ENCODE peak calls at places on chromosomes 16 and 17, in six cellular contexts. One of them, this sample, is unnamed. For H3K4me1, the result is how much of the 10 kb centered on the place peaks cover.

GRCh38 chr16:86338403-86339115 is 171.8 kb upstream of the FOXF1 start:
- DNase-seq in hepatocyte: no peak
- DNase-seq in cardiac muscle cell: no peak
- DNase-seq in heart left ventricle: peak
- DNase-seq in upper lobe of right lung: no peak
- DNase-seq in body of pancreas: no peak
- DNase-seq in this sample: no peak

GRCh38 chr17:39863918-39864746 is at the start of gene IKZF3:
- DNase-seq in hepatocyte: peak
- DNase-seq in cardiac muscle cell: peak
- DNase-seq in heart left ventricle: peak
- DNase-seq in upper lobe of right lung: peak
- DNase-seq in body of pancreas: peak
- DNase-seq in this sample: peak

GRCh38 chr17:37789166-37789565 is 44.3 kb upstream of the HNF1B start:
- DNase-seq in hepatocyte: no peak
- DNase-seq in cardiac muscle cell: no peak
- DNase-seq in heart left ventricle: no peak
- DNase-seq in upper lobe of right lung: no peak
- DNase-seq in body of pancreas: no peak
- DNase-seq in this sample: no peak

GRCh38 chr17:8116779-8117178 is 1.5 kb downstream of the ALOXE3 start:
- DNase-seq in hepatocyte: peak
- DNase-seq in cardiac muscle cell: no peak
- DNase-seq in heart left ventricle: no peak
- DNase-seq in upper lobe of right lung: no peak
- DNase-seq in body of pancreas: no peak
- DNase-seq in this sample: no peak

GRCh38 chr16:61564741-61565140 is 471.5 kb downstream of the CDH8 start:
- DNase-seq in hepatocyte: no peak
- DNase-seq in cardiac muscle cell: no peak
- DNase-seq in heart left ventricle: no peak
- DNase-seq in upper lobe of right lung: no peak
- DNase-seq in body of pancreas: no peak
- DNase-seq in this sample: no peak

GRCh38 chr17:79664925-79665738 is 54.3 kb upstream of the RBFOX3 start:
- DNase-seq in hepatocyte: peak
- DNase-seq in cardiac muscle cell: peak
- DNase-seq in heart left ventricle: peak
- DNase-seq in upper lobe of right lung: peak
- DNase-seq in body of pancreas: peak
- DNase-seq in this sample: peak

GRCh38 chr17:54967621-54968258 is 714 bp downstream of the COX11 start:
- DNase-seq in hepatocyte: peak
- DNase-seq in cardiac muscle cell: peak
- DNase-seq in heart left ventricle: no peak
- DNase-seq in upper lobe of right lung: no peak
- DNase-seq in body of pancreas: peak
- DNase-seq in this sample: no peak

GRCh38 chr17:49967205-49967604 is 1.8 kb upstream of the DLX4 start:
- DNase-seq in hepatocyte: no peak
- DNase-seq in cardiac muscle cell: no peak
- DNase-seq in heart left ventricle: no peak
- DNase-seq in upper lobe of right lung: no peak
- DNase-seq in body of pancreas: no peak
- DNase-seq in this sample: no peak

GRCh38 chr17:18959071-18959844 is 7.3 kb downstream of the SLC5A10 start:
- DNase-seq in hepatocyte: peak
- DNase-seq in cardiac muscle cell: peak
- DNase-seq in heart left ventricle: peak
- DNase-seq in upper lobe of right lung: no peak
- DNase-seq in body of pancreas: no peak
- DNase-seq in this sample: no peak

GRCh38 chr17:12739500-12739899 is 49.8 kb upstream of the ARHGAP44 start:
- DNase-seq in hepatocyte: no peak
- DNase-seq in cardiac muscle cell: no peak
- DNase-seq in heart left ventricle: no peak
- DNase-seq in upper lobe of right lung: no peak
- DNase-seq in body of pancreas: no peak
- DNase-seq in this sample: no peak

GRCh38 chr16:75130150-75130771 is 13.7 kb upstream of the LDHD start:
- DNase-seq in hepatocyte: no peak
- DNase-seq in cardiac muscle cell: no peak
- DNase-seq in heart left ventricle: no peak
- DNase-seq in upper lobe of right lung: no peak
- DNase-seq in body of pancreas: no peak
- DNase-seq in this sample: no peak

GRCh38 chr17:76189741-76190140 is 48.7 kb upstream of the FOXJ1 start:
- DNase-seq in hepatocyte: no peak
- DNase-seq in cardiac muscle cell: no peak
- DNase-seq in heart left ventricle: no peak
- DNase-seq in upper lobe of right lung: no peak
- DNase-seq in body of pancreas: no peak
- DNase-seq in this sample: no peak
- TF ChIP-seq CTCF in hepatocyte: no peak
- TF ChIP-seq CTCF in cardiac muscle cell: no peak
- TF ChIP-seq CTCF in heart left ventricle: no peak
- TF ChIP-seq CTCF in upper lobe of right lung: no peak
- TF ChIP-seq CTCF in body of pancreas: no peak
- TF ChIP-seq CTCF in this sample: no peak

GRCh38 chr17:2238432-2239169 is 65.0 kb downstream of the SMG6 start:
- DNase-seq in hepatocyte: no peak
- DNase-seq in cardiac muscle cell: peak
- DNase-seq in heart left ventricle: no peak
- DNase-seq in upper lobe of right lung: no peak
- DNase-seq in body of pancreas: no peak
- DNase-seq in this sample: peak

GRCh38 chr17:2239170-2239551 is 64.4 kb downstream of the SMG6 start:
- DNase-seq in hepatocyte: no peak
- DNase-seq in cardiac muscle cell: no peak
- DNase-seq in heart left ventricle: no peak
- DNase-seq in upper lobe of right lung: no peak
- DNase-seq in body of pancreas: no peak
- DNase-seq in this sample: no peak

GRCh38 chr17:2241823-2242222 is 61.8 kb downstream of the SMG6 start:
- DNase-seq in hepatocyte: no peak
- DNase-seq in cardiac muscle cell: no peak
- DNase-seq in heart left ventricle: no peak
- DNase-seq in upper lobe of right lung: no peak
- DNase-seq in body of pancreas: no peak
- DNase-seq in this sample: no peak

GRCh38 chr17:2239882-2240430 is 63.6 kb downstream of the SMG6 start:
- DNase-seq in hepatocyte: no peak
- DNase-seq in cardiac muscle cell: no peak
- DNase-seq in heart left ventricle: no peak
- DNase-seq in upper lobe of right lung: no peak
- DNase-seq in body of pancreas: no peak
- DNase-seq in this sample: peak

GRCh38 chr17:2240541-2240940 is 63.0 kb downstream of the SMG6 start:
- DNase-seq in hepatocyte: no peak
- DNase-seq in cardiac muscle cell: no peak
- DNase-seq in heart left ventricle: no peak
- DNase-seq in upper lobe of right lung: no peak
- DNase-seq in body of pancreas: no peak
- DNase-seq in this sample: no peak
- H3K4me1 ChIP-seq in hepatocyte: under half
- H3K4me1 ChIP-seq in cardiac muscle cell: under half
- H3K4me1 ChIP-seq in heart left ventricle: under half
- H3K4me1 ChIP-seq in upper lobe of right lung: under half
- H3K4me1 ChIP-seq in body of pancreas: under half
- H3K4me1 ChIP-seq in this sample: half or more

DNA sequence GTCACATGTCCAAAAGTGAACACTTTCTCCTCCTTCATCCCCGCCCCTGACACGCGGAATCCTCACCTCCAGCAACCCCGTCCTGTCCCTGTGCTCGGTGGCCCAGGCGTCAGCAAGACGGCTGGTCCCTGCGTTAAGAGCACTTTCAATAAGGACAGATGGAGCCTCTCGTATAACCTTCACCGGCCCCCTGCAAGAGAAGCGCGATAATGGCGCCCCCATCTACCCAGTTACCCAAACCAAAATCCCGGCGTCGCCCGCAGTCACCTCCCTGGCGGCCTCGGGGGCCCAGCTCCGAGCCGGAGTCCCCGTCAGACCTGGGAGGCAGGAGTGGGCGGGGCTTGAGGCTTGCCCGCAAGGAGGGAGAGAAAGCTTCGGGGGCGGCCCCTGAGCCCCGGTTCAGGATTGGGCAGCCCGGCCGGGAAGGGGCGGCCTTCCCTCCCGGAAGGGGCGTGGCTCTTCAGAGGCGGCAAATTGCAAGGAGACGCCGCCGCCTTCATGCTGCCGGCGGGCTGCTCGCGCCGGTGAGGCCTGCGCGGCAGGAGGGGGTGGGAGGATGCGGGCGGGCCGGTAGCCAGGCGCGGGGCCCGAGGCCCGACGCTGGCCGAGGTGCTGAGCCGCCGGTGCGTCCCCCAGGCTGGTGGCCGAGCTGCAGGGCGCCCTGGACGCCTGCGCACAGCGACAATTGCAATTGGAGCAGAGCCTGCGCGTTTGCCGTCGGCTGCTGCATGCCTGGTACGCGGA is at the start of gene TEDC2:
- DNase-seq in hepatocyte: peak
- DNase-seq in cardiac muscle cell: peak
- DNase-seq in heart left ventricle: peak
- DNase-seq in upper lobe of right lung: peak
- DNase-seq in body of pancreas: peak
- DNase-seq in this sample: peak
- TF ChIP-seq CTCF in hepatocyte: no peak
- TF ChIP-seq CTCF in cardiac muscle cell: no peak
- TF ChIP-seq CTCF in heart left ventricle: no peak
- TF ChIP-seq CTCF in upper lobe of right lung: no peak
- TF ChIP-seq CTCF in body of pancreas: no peak
- TF ChIP-seq CTCF in this sample: no peak

GRCh38 chr17:78359936-78360370 is at the start of gene SOCS3:
- DNase-seq in hepatocyte: peak
- DNase-seq in cardiac muscle cell: peak
- DNase-seq in heart left ventricle: peak
- DNase-seq in upper lobe of right lung: peak
- DNase-seq in body of pancreas: peak
- DNase-seq in this sample: peak
- H3K4me1 ChIP-seq in hepatocyte: under half
- H3K4me1 ChIP-seq in cardiac muscle cell: half or more
- H3K4me1 ChIP-seq in heart left ventricle: under half
- H3K4me1 ChIP-seq in upper lobe of right lung: half or more
- H3K4me1 ChIP-seq in body of pancreas: half or more
- H3K4me1 ChIP-seq in this sample: half or more

GRCh38 chr17:41678907-41679739 is 9.6 kb upstream of the EIF1 start:
- DNase-seq in hepatocyte: no peak
- DNase-seq in cardiac muscle cell: no peak
- DNase-seq in heart left ventricle: peak
- DNase-seq in upper lobe of right lung: no peak
- DNase-seq in body of pancreas: no peak
- DNase-seq in this sample: no peak
- TF ChIP-seq CTCF in hepatocyte: no peak
- TF ChIP-seq CTCF in cardiac muscle cell: no peak
- TF ChIP-seq CTCF in heart left ventricle: peak
- TF ChIP-seq CTCF in upper lobe of right lung: peak
- TF ChIP-seq CTCF in body of pancreas: no peak
- TF ChIP-seq CTCF in this sample: peak

GRCh38 chr16:57265850-57266530 is 18.5 kb downstream of the PLLP start:
- DNase-seq in hepatocyte: peak
- DNase-seq in cardiac muscle cell: no peak
- DNase-seq in heart left ventricle: peak
- DNase-seq in upper lobe of right lung: peak
- DNase-seq in body of pancreas: peak
- DNase-seq in this sample: peak
- H3K4me1 ChIP-seq in hepatocyte: under half
- H3K4me1 ChIP-seq in cardiac muscle cell: under half
- H3K4me1 ChIP-seq in heart left ventricle: under half
- H3K4me1 ChIP-seq in upper lobe of right lung: under half
- H3K4me1 ChIP-seq in body of pancreas: half or more
- H3K4me1 ChIP-seq in this sample: under half

DNA sequence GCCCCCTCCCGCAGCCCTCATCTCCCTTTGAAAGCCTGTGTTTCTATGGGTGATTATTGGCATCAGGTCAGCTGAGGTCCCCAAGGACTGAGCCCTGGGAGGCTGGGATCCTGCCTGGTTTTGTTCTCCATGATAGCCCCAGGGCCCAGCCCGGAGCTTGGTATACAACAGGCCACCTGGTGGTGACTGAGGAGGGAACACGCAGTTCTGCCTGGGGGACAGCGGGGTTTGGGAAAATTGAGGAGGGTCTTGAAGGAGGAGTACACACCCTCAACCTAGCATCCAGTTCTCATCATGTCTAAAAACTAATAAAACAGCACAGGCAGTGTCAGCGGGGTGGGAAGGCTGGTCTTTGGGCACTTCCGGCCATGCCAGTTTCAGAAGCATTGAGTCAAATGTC is 335.1 kb downstream of the CPPED1 start:
- DNase-seq in hepatocyte: no peak
- DNase-seq in cardiac muscle cell: no peak
- DNase-seq in heart left ventricle: no peak
- DNase-seq in upper lobe of right lung: no peak
- DNase-seq in body of pancreas: no peak
- DNase-seq in this sample: no peak
- TF ChIP-seq CTCF in hepatocyte: no peak
- TF ChIP-seq CTCF in cardiac muscle cell: no peak
- TF ChIP-seq CTCF in heart left ventricle: no peak
- TF ChIP-seq CTCF in upper lobe of right lung: no peak
- TF ChIP-seq CTCF in body of pancreas: no peak
- TF ChIP-seq CTCF in this sample: no peak

GRCh38 chr17:21297026-21297520 is 12.6 kb downstream of the MAP2K3 start:
- DNase-seq in hepatocyte: no peak
- DNase-seq in cardiac muscle cell: no peak
- DNase-seq in heart left ventricle: peak
- DNase-seq in upper lobe of right lung: peak
- DNase-seq in body of pancreas: no peak
- DNase-seq in this sample: no peak
- H3K4me1 ChIP-seq in hepatocyte: under half
- H3K4me1 ChIP-seq in cardiac muscle cell: under half
- H3K4me1 ChIP-seq in heart left ventricle: under half
- H3K4me1 ChIP-seq in upper lobe of right lung: under half
- H3K4me1 ChIP-seq in body of pancreas: under half
- H3K4me1 ChIP-seq in this sample: half or more